ENCODE peak calls at places on chromosomes 6 and 20, in five cellular contexts. B, O, T, D and C are unnamed samples.

GRCh38 chr20:21352703-21353102 is 44.6 kb downstream of the NKX2-4 start:
- DNase-seq in B (no peak), O (no peak), T (no peak), D (no peak), C (no peak)

GRCh38 chr6:53133961-53134360 is 14.7 kb downstream of the GCM1 start:
- DNase-seq in D (no peak), T (no peak), B (no peak), O (no peak), C (no peak)

GRCh38 chr6:130697661-130698535 is 129.3 kb upstream of the SMLR1 start:
- DNase-seq in O (no peak), D (no peak), T (no peak), B (peak; percentile 46), C (no peak)

GRCh38 chr6:3022765-3023662 is 23.3 kb downstream of the NQO2 start:
- DNase-seq in O (no peak), B (no peak), T (no peak), D (no peak), C (no peak)

GRCh38 chr6:70955441-70956190 is 1.2 kb downstream of the B3GAT2 start:
- DNase-seq in B (peak; percentile 96), O (peak; percentile 84), T (peak; percentile 58), D (peak; percentile 23), C (peak; percentile 65)

GRCh38 chr20:1942061-1942460 is 46.9 kb downstream of the SIRPA start:
- DNase-seq in O (peak; percentile 63), D (no peak), T (no peak), B (no peak), C (no peak)

GRCh38 chr20:10218536-10219451 is at the start of gene SNAP25:
- DNase-seq in D (no peak), B (peak; percentile 64), T (peak; percentile 82), O (no peak), C (peak; percentile 59)

GRCh38 chr6:136927313-136927712 is 5.2 kb downstream of the SLC35D3 start:
- DNase-seq in B (peak; percentile 37), D (no peak), O (no peak), T (no peak), C (no peak)

GRCh38 chr20:54475334-54476287 is at the start of gene DOK5:
- DNase-seq in B (peak; percentile 41), D (no peak), T (peak; percentile 48), O (no peak), C (peak; percentile 33)

GRCh38 chr20:34472246-34472925 is 43.8 kb upstream of the DYNLRB1 start:
- DNase-seq in O (no peak), T (no peak), D (peak; percentile 45), B (no peak), C (no peak)

GRCh38 chr6:132812255-132812732 is 2.1 kb upstream of the RPS12 start:
- DNase-seq in O (no peak), T (no peak), D (no peak), B (no peak), C (no peak)

GRCh38 chr6:107700016-107700335 is 124.1 kb downstream of the SCML4 start:
- DNase-seq in T (no peak), O (no peak), D (no peak), B (no peak), C (no peak)

GRCh38 chr20:29874476-29875202 is 1382.8 kb upstream of the DEFB115 start:
- DNase-seq in O (no peak), T (no peak), D (no peak), B (no peak), C (no peak)

GRCh38 chr6:7101290-7101689 is 6.5 kb upstream of the RREB1 start:
- DNase-seq in T (no peak), O (no peak), B (no peak), D (no peak), C (no peak)

GRCh38 chr6:133787122-133787521 is 101.8 kb upstream of the TCF21 start:
- DNase-seq in T (no peak), D (no peak), B (no peak), O (no peak), C (no peak)